ENCODE peak calls at places on chromosomes 2 and 18, in seven cellular contexts. M is GM10248; Q is dorsolateral prefrontal cortex; Z is Jurkat, Clone E6-1; A is D341Med; Y is RWPE2; T is K562. F is an unnamed sample.

GRCh38 chr2:241848761-241849615 is 9.7 kb downstream of the PDCD1 start:
- DNase-seq in M (no peak), Q (no peak), Z (no peak), A (peak; percentile 12), Y (no peak), T (no peak), F (no peak)

GRCh38 chr18:48785686-48786470 is 164.9 kb downstream of the SMAD7 start:
- DNase-seq in M (no peak), Q (no peak), Z (no peak), A (no peak), Y (peak; percentile 37), T (no peak), F (no peak)

GRCh38 chr2:110157153-110157793 is 41.7 kb upstream of the MALL start:
- DNase-seq in M (peak; percentile 50), Q (no peak), Z (peak; percentile 53), A (peak; percentile 38), Y (no peak), T (peak; percentile 38), F (no peak)

GRCh38 chr2:101442042-101442666 is 32.8 kb downstream of the RFX8 start:
- DNase-seq in M (no peak), Q (no peak), Z (peak; percentile 79), A (no peak), Y (no peak), T (no peak), F (no peak)

GRCh38 chr2:171403181-171403580 is 30.6 kb downstream of the METTL8 start:
- DNase-seq in M (no peak), Q (no peak), Z (no peak), A (no peak), Y (no peak), T (no peak), F (no peak)

GRCh38 chr2:158197940-158198339 is 96.3 kb downstream of the UPP2 start:
- DNase-seq in M (no peak), Q (no peak), Z (no peak), A (no peak), Y (no peak), T (no peak), F (no peak)

GRCh38 chr2:126719191-126720030 is 63.5 kb downstream of the GYPC start:
- DNase-seq in M (no peak), Q (no peak), Z (no peak), A (no peak), Y (no peak), T (no peak), F (no peak)

GRCh38 chr2:188294547-188294946 is 2.9 kb downstream of the GULP1 start:
- DNase-seq in M (no peak), Q (no peak), Z (no peak), A (no peak), Y (no peak), T (no peak), F (no peak)

GRCh38 chr2:98134138-98134537 is 47.2 kb downstream of the VWA3B start:
- DNase-seq in M (peak; percentile 72), Q (no peak), Z (no peak), A (no peak), Y (no peak), T (peak; percentile 8), F (no peak)

GRCh38 chr2:42928161-42928691 is 135.8 kb upstream of the HAAO start:
- DNase-seq in M (no peak), Q (no peak), Z (no peak), A (no peak), Y (no peak), T (peak; percentile 47), F (no peak)

GRCh38 chr2:69231760-69232277 is 155.2 kb downstream of the GFPT1 start:
- DNase-seq in M (no peak), Q (no peak), Z (no peak), A (no peak), Y (no peak), T (no peak), F (no peak)

GRCh38 chr18:3758531-3758930 is 308.6 kb downstream of the TGIF1 start:
- DNase-seq in M (no peak), Q (no peak), Z (no peak), A (no peak), Y (no peak), T (peak; percentile 20), F (no peak)

GRCh38 chr2:138726681-138727080 is 53.5 kb downstream of the NXPH2 start:
- DNase-seq in M (no peak), Q (no peak), Z (no peak), A (no peak), Y (no peak), T (no peak), F (no peak)

F was measured in NCI-H524.